ENCODE peak calls at places on chromosome 13, in seven cellular contexts. E, T, Y, V, L, N and I are unnamed samples.

GRCh38 chr13:96090240-96091101 is 564 bp downstream of the HS6ST3 start:
- DNase-seq in E (peak), T (no peak), Y (no peak), V (no peak), L (no peak), N (no peak), I (no peak)

GRCh38 chr13:112346173-112346898 is 29.8 kb upstream of the SPACA7 start:
- DNase-seq in E (peak), T (peak), Y (peak), V (no peak), L (no peak), N (no peak), I (no peak)

GRCh38 chr13:111380431-111380830 is 60.0 kb downstream of the TEX29 start:
- DNase-seq in E (no peak), T (no peak), Y (no peak), V (no peak), L (no peak), N (no peak), I (peak)

GRCh38 chr13:27973291-27973690 is 4.2 kb upstream of the CDX2 start:
- DNase-seq in E (peak), T (no peak), Y (no peak), V (no peak), L (no peak), N (no peak), I (no peak)

GRCh38 chr13:65966991-65967451 is 1263.1 kb downstream of the PCDH9 start:
- DNase-seq in E (peak), T (no peak), Y (no peak), V (no peak), L (no peak), N (no peak), I (no peak)

GRCh38 chr13:29878101-29878500 is 27.7 kb upstream of the UBL3 start:
- DNase-seq in E (no peak), T (no peak), Y (no peak), V (no peak), L (no peak), N (no peak), I (no peak)

GRCh38 chr13:99895428-99895998 is 76.1 kb downstream of the ZIC5 start:
- DNase-seq in E (no peak), T (no peak), Y (no peak), V (no peak), L (no peak), N (no peak), I (no peak)

GRCh38 chr13:107413005-107413404 is 802.3 kb downstream of the LIG4 start:
- DNase-seq in E (no peak), T (no peak), Y (no peak), V (no peak), L (no peak), N (no peak), I (no peak)

GRCh38 chr13:66139701-66140100 is 1090.4 kb downstream of the PCDH9 start:
- DNase-seq in E (no peak), T (no peak), Y (no peak), V (no peak), L (no peak), N (no peak), I (no peak)

GRCh38 chr13:99375806-99376080 is 68.5 kb upstream of the GPR183 start:
- DNase-seq in E (no peak), T (no peak), Y (no peak), V (no peak), L (no peak), N (no peak), I (no peak)

GRCh38 chr13:113938246-113938645 is 35.6 kb downstream of the C13orf46 start:
- DNase-seq in E (no peak), T (no peak), Y (no peak), V (no peak), L (no peak), N (no peak), I (no peak)

GRCh38 chr13:75120071-75120470 is 361.9 kb downstream of the TBC1D4 start:
- DNase-seq in E (no peak), T (no peak), Y (no peak), V (no peak), L (no peak), N (no peak), I (no peak)

GRCh38 chr13:77696006-77696862 is 1.3 kb upstream of the SLAIN1 start:
- DNase-seq in E (no peak), T (no peak), Y (no peak), V (no peak), L (no peak), N (no peak), I (no peak)

GRCh38 chr13:60348097-60348496 is 48.9 kb upstream of the TDRD3 start:
- DNase-seq in E (no peak), T (no peak), Y (no peak), V (no peak), L (no peak), N (no peak), I (no peak)

GRCh38 chr13:21326155-21327030 is 132.7 kb downstream of the ZDHHC20 start:
- DNase-seq in E (no peak), T (peak), Y (no peak), V (no peak), L (no peak), N (no peak), I (no peak)

GRCh38 chr13:112997188-112998135 is 28.4 kb downstream of the MCF2L start:
- DNase-seq in E (no peak), T (no peak), Y (peak), V (no peak), L (no peak), N (no peak), I (no peak)

GRCh38 chr13:33953781-33954180 is 135.8 kb downstream of the RFC3 start:
- DNase-seq in E (no peak), T (no peak), Y (no peak), V (no peak), L (no peak), N (no peak), I (no peak)

GRCh38 chr13:103351035-103351828 is 285.0 kb upstream of the SLC10A2 start:
- DNase-seq in E (no peak), T (no peak), Y (no peak), V (no peak), L (no peak), N (no peak), I (no peak)

GRCh38 chr13:41004875-41005693 is 14.0 kb downstream of the ELF1 start:
- DNase-seq in E (no peak), T (no peak), Y (no peak), V (no peak), L (no peak), N (no peak), I (no peak)

GRCh38 chr13:90760639-90761038 is 586.8 kb upstream of the MIR17HG start:
- DNase-seq in E (no peak), T (no peak), Y (no peak), V (no peak), L (no peak), N (no peak), I (no peak)

GRCh38 chr13:84641491-84641890 is 759.2 kb upstream of the SLITRK1 start:
- DNase-seq in E (no peak), T (no peak), Y (no peak), V (no peak), L (no peak), N (no peak), I (no peak)

GRCh38 chr13:111158136-111158805 is 43.2 kb downstream of the ARHGEF7 start:
- DNase-seq in E (no peak), T (no peak), Y (no peak), V (no peak), L (no peak), N (no peak), I (no peak)

GRCh38 chr13:43815204-43815603 is 28.4 kb upstream of the ENOX1 start:
- DNase-seq in E (peak), T (no peak), Y (no peak), V (no peak), L (no peak), N (no peak), I (no peak)

GRCh38 chr13:114256547-114256946 is 21.9 kb downstream of the CDC16 start:
- DNase-seq in E (no peak), T (no peak), Y (no peak), V (no peak), L (no peak), N (no peak), I (no peak)

GRCh38 chr13:41500501-41500900 is 43.2 kb downstream of the RGCC start:
- DNase-seq in E (no peak), T (no peak), Y (no peak), V (no peak), L (no peak), N (peak), I (no peak)